ENCODE peak calls at places on chromosomes 13 and 19, in eight cellular contexts. One of them, this sample, is unnamed.

GRCh38 chr13:110109910-110110309 is 197.0 kb downstream of the COL4A1 start:
- DNase-seq in HepG2: no peak
- DNase-seq in GM23338: no peak
- DNase-seq in activated T-helper 1 cell treated with anti-CD3 and anti-CD28 coated beads, Interleukin-2, amount 50 U/mL, for 16 hours: no peak
- DNase-seq in memory B cell: no peak
- DNase-seq in NCI-H2081: no peak
- DNase-seq in anterior cingulate cortex: no peak
- DNase-seq in HEK293T: no peak
- DNase-seq in this sample: no peak

GRCh38 chr19:46495789-46496099 is at the start of gene PNMA8B:
- DNase-seq in HepG2: no peak
- DNase-seq in GM23338: peak; percentile 98
- DNase-seq in activated T-helper 1 cell treated with anti-CD3 and anti-CD28 coated beads, Interleukin-2, amount 50 U/mL, for 16 hours: no peak
- DNase-seq in memory B cell: no peak
- DNase-seq in NCI-H2081: no peak
- DNase-seq in anterior cingulate cortex: peak; percentile 63
- DNase-seq in HEK293T: no peak
- DNase-seq in this sample: no peak

GRCh38 chr19:18282788-18283141 is 1.3 kb upstream of the JUND start:
- DNase-seq in HepG2: peak; percentile 62
- DNase-seq in GM23338: no peak
- DNase-seq in activated T-helper 1 cell treated with anti-CD3 and anti-CD28 coated beads, Interleukin-2, amount 50 U/mL, for 16 hours: no peak
- DNase-seq in memory B cell: no peak
- DNase-seq in NCI-H2081: no peak
- DNase-seq in anterior cingulate cortex: no peak
- DNase-seq in HEK293T: no peak
- DNase-seq in this sample: no peak

GRCh38 chr13:105848494-105848893 is 687.0 kb downstream of the EFNB2 start:
- DNase-seq in HepG2: no peak
- DNase-seq in GM23338: no peak
- DNase-seq in activated T-helper 1 cell treated with anti-CD3 and anti-CD28 coated beads, Interleukin-2, amount 50 U/mL, for 16 hours: no peak
- DNase-seq in memory B cell: no peak
- DNase-seq in NCI-H2081: no peak
- DNase-seq in anterior cingulate cortex: no peak
- DNase-seq in HEK293T: no peak
- DNase-seq in this sample: no peak

GRCh38 chr19:54928299-54928698 is 19.0 kb downstream of the NLRP7 start:
- DNase-seq in HepG2: no peak
- DNase-seq in GM23338: peak; percentile 68
- DNase-seq in activated T-helper 1 cell treated with anti-CD3 and anti-CD28 coated beads, Interleukin-2, amount 50 U/mL, for 16 hours: no peak
- DNase-seq in memory B cell: no peak
- DNase-seq in NCI-H2081: no peak
- DNase-seq in anterior cingulate cortex: no peak
- DNase-seq in HEK293T: no peak
- DNase-seq in this sample: no peak

GRCh38 chr13:110298566-110299321 is 8.2 kb downstream of the COL4A1 start:
- DNase-seq in HepG2: no peak
- DNase-seq in GM23338: peak; percentile 65
- DNase-seq in activated T-helper 1 cell treated with anti-CD3 and anti-CD28 coated beads, Interleukin-2, amount 50 U/mL, for 16 hours: no peak
- DNase-seq in memory B cell: no peak
- DNase-seq in NCI-H2081: no peak
- DNase-seq in anterior cingulate cortex: no peak
- DNase-seq in HEK293T: no peak
- DNase-seq in this sample: no peak

GRCh38 chr13:100506154-100506553 is 82.4 kb downstream of the GGACT start:
- DNase-seq in HepG2: no peak
- DNase-seq in GM23338: no peak
- DNase-seq in activated T-helper 1 cell treated with anti-CD3 and anti-CD28 coated beads, Interleukin-2, amount 50 U/mL, for 16 hours: no peak
- DNase-seq in memory B cell: no peak
- DNase-seq in NCI-H2081: no peak
- DNase-seq in anterior cingulate cortex: no peak
- DNase-seq in HEK293T: no peak
- DNase-seq in this sample: no peak

GRCh38 chr19:996051-996838 is 4.0 kb upstream of the GRIN3B start:
- DNase-seq in HepG2: no peak
- DNase-seq in GM23338: peak; percentile 75
- DNase-seq in activated T-helper 1 cell treated with anti-CD3 and anti-CD28 coated beads, Interleukin-2, amount 50 U/mL, for 16 hours: peak; percentile 52
- DNase-seq in memory B cell: peak; percentile 63
- DNase-seq in NCI-H2081: peak; percentile 22
- DNase-seq in anterior cingulate cortex: no peak
- DNase-seq in HEK293T: peak; percentile 34
- DNase-seq in this sample: no peak

GRCh38 chr13:28067526-28067925 is 32.9 kb downstream of the FLT3 start:
- DNase-seq in HepG2: no peak
- DNase-seq in GM23338: no peak
- DNase-seq in activated T-helper 1 cell treated with anti-CD3 and anti-CD28 coated beads, Interleukin-2, amount 50 U/mL, for 16 hours: no peak
- DNase-seq in memory B cell: no peak
- DNase-seq in NCI-H2081: no peak
- DNase-seq in anterior cingulate cortex: no peak
- DNase-seq in HEK293T: no peak
- DNase-seq in this sample: no peak

GRCh38 chr19:29714371-29714952 is 599 bp downstream of the C19orf12 start:
- DNase-seq in HepG2: no peak
- DNase-seq in GM23338: no peak
- DNase-seq in activated T-helper 1 cell treated with anti-CD3 and anti-CD28 coated beads, Interleukin-2, amount 50 U/mL, for 16 hours: no peak
- DNase-seq in memory B cell: no peak
- DNase-seq in NCI-H2081: no peak
- DNase-seq in anterior cingulate cortex: no peak
- DNase-seq in HEK293T: no peak
- DNase-seq in this sample: no peak

GRCh38 chr19:39342647-39343305 is 555 bp downstream of the SAMD4B start:
- DNase-seq in HepG2: no peak
- DNase-seq in GM23338: peak; percentile 41
- DNase-seq in activated T-helper 1 cell treated with anti-CD3 and anti-CD28 coated beads, Interleukin-2, amount 50 U/mL, for 16 hours: no peak
- DNase-seq in memory B cell: no peak
- DNase-seq in NCI-H2081: no peak
- DNase-seq in anterior cingulate cortex: no peak
- DNase-seq in HEK293T: no peak
- DNase-seq in this sample: no peak

GRCh38 chr19:17320435-17320834 is 11.1 kb downstream of the DDA1 start:
- DNase-seq in HepG2: no peak
- DNase-seq in GM23338: no peak
- DNase-seq in activated T-helper 1 cell treated with anti-CD3 and anti-CD28 coated beads, Interleukin-2, amount 50 U/mL, for 16 hours: no peak
- DNase-seq in memory B cell: no peak
- DNase-seq in NCI-H2081: no peak
- DNase-seq in anterior cingulate cortex: no peak
- DNase-seq in HEK293T: no peak
- DNase-seq in this sample: no peak

GRCh38 chr13:46687810-46688209 is 109.2 kb downstream of the ESD start:
- DNase-seq in HepG2: peak; percentile 80
- DNase-seq in GM23338: peak; percentile 80
- DNase-seq in activated T-helper 1 cell treated with anti-CD3 and anti-CD28 coated beads, Interleukin-2, amount 50 U/mL, for 16 hours: no peak
- DNase-seq in memory B cell: no peak
- DNase-seq in NCI-H2081: peak; percentile 36
- DNase-seq in anterior cingulate cortex: no peak
- DNase-seq in HEK293T: no peak
- DNase-seq in this sample: no peak

GRCh38 chr19:16561382-16561781 is 10.8 kb downstream of the SLC35E1 start:
- DNase-seq in HepG2: no peak
- DNase-seq in GM23338: no peak
- DNase-seq in activated T-helper 1 cell treated with anti-CD3 and anti-CD28 coated beads, Interleukin-2, amount 50 U/mL, for 16 hours: no peak
- DNase-seq in memory B cell: no peak
- DNase-seq in NCI-H2081: no peak
- DNase-seq in anterior cingulate cortex: no peak
- DNase-seq in HEK293T: no peak
- DNase-seq in this sample: no peak

GRCh38 chr19:16224266-16225045 is 26.7 kb downstream of the AP1M1 start:
- DNase-seq in HepG2: no peak
- DNase-seq in GM23338: no peak
- DNase-seq in activated T-helper 1 cell treated with anti-CD3 and anti-CD28 coated beads, Interleukin-2, amount 50 U/mL, for 16 hours: no peak
- DNase-seq in memory B cell: no peak
- DNase-seq in NCI-H2081: no peak
- DNase-seq in anterior cingulate cortex: no peak
- DNase-seq in HEK293T: no peak
- DNase-seq in this sample: no peak

GRCh38 chr13:72696590-72696989 is 30.8 kb downstream of the MZT1 start:
- DNase-seq in HepG2: no peak
- DNase-seq in GM23338: no peak
- DNase-seq in activated T-helper 1 cell treated with anti-CD3 and anti-CD28 coated beads, Interleukin-2, amount 50 U/mL, for 16 hours: no peak
- DNase-seq in memory B cell: no peak
- DNase-seq in NCI-H2081: no peak
- DNase-seq in anterior cingulate cortex: no peak
- DNase-seq in HEK293T: no peak
- DNase-seq in this sample: peak; percentile 1

GRCh38 chr19:16587031-16588023 is 15.1 kb upstream of the SLC35E1 start:
- DNase-seq in HepG2: no peak
- DNase-seq in GM23338: peak; percentile 32
- DNase-seq in activated T-helper 1 cell treated with anti-CD3 and anti-CD28 coated beads, Interleukin-2, amount 50 U/mL, for 16 hours: peak; percentile 39
- DNase-seq in memory B cell: peak; percentile 77
- DNase-seq in NCI-H2081: no peak
- DNase-seq in anterior cingulate cortex: peak; percentile 14
- DNase-seq in HEK293T: no peak
- DNase-seq in this sample: no peak

GRCh38 chr13:40063743-40064142 is 408.3 kb downstream of the COG6 start:
- DNase-seq in HepG2: peak; percentile 81
- DNase-seq in GM23338: no peak
- DNase-seq in activated T-helper 1 cell treated with anti-CD3 and anti-CD28 coated beads, Interleukin-2, amount 50 U/mL, for 16 hours: no peak
- DNase-seq in memory B cell: no peak
- DNase-seq in NCI-H2081: no peak
- DNase-seq in anterior cingulate cortex: no peak
- DNase-seq in HEK293T: no peak
- DNase-seq in this sample: no peak

This sample was measured in HTR-8/SVneo.